ENCODE peak calls at places on chromosomes 4 and X, in ten cellular contexts. G is GM06990; F is GM18507; L is naive thymus-derived CD8-positive, alpha-beta T cell; P is NCI-H2029 treated with DMSO at 0.1 percent for 48 hours; O is IMR-90; Y is SK-N-DZ; W is HTR-8/SVneo; C is GM03348; V is pancreas. N is an unnamed sample.

GRCh38 chr4:151690164-151690856 is 70.5 kb downstream of the GATB start:
- DNase-seq in G (no peak), F (no peak), L (no peak), P (no peak), O (peak), Y (no peak), W (peak), C (peak), V (no peak), N (peak)

GRCh38 chr4:165520071-165520470 is 141.3 kb downstream of the CPE start:
- DNase-seq in G (no peak), F (no peak), L (no peak), P (no peak), O (no peak), Y (no peak), W (no peak), C (no peak), V (no peak), N (no peak)

GRCh38 chr4:55554453-55555030 is 7.8 kb upstream of the CLOCK start:
- DNase-seq in G (no peak), F (no peak), L (no peak), P (no peak), O (peak), Y (no peak), W (no peak), C (peak), V (no peak), N (peak)

GRCh38 chr4:184961693-184962092 is 56.6 kb upstream of the HELT start:
- DNase-seq in G (no peak), F (no peak), L (no peak), P (no peak), O (no peak), Y (no peak), W (no peak), C (no peak), V (peak), N (no peak)

GRCh38 chrX:48826876-48827653 is 752 bp downstream of the ERAS start:
- DNase-seq in G (no peak), F (no peak), L (no peak), P (no peak), O (no peak), Y (no peak), W (no peak), C (no peak), V (no peak), N (no peak)

GRCh38 chr4:52102587-52102986 is 51.5 kb downstream of the SPATA18 start:
- DNase-seq in G (no peak), F (no peak), L (no peak), P (no peak), O (peak), Y (no peak), W (no peak), C (no peak), V (no peak), N (no peak)

GRCh38 chrX:71627588-71628404 is 9.5 kb upstream of the CXCR3 start:
- DNase-seq in G (no peak), F (no peak), L (no peak), P (no peak), O (no peak), Y (no peak), W (no peak), C (no peak), V (no peak), N (peak)

GRCh38 chr4:42395595-42395994 is 1.7 kb upstream of the SHISA3 start:
- DNase-seq in G (no peak), F (no peak), L (no peak), P (no peak), O (no peak), Y (no peak), W (no peak), C (no peak), V (no peak), N (no peak)

GRCh38 chrX:11261260-11261659 is 32.0 kb upstream of the AMELX start:
- DNase-seq in G (no peak), F (no peak), L (no peak), P (no peak), O (peak), Y (no peak), W (no peak), C (peak), V (no peak), N (peak)

GRCh38 chr4:3311489-3312171 is 18.8 kb downstream of the RGS12 start:
- DNase-seq in G (no peak), F (no peak), L (no peak), P (no peak), O (peak), Y (no peak), W (no peak), C (no peak), V (no peak), N (no peak)

GRCh38 chrX:110317079-110317819 is 636 bp downstream of the AMMECR1 start:
- DNase-seq in G (peak), F (no peak), L (no peak), P (no peak), O (no peak), Y (peak), W (no peak), C (peak), V (peak), N (no peak)

GRCh38 chrX:125394449-125394848 is 74.8 kb downstream of the TEX13C start:
- DNase-seq in G (no peak), F (no peak), L (no peak), P (no peak), O (no peak), Y (no peak), W (no peak), C (no peak), V (no peak), N (no peak)

GRCh38 chr4:108270466-108271450 is 102.0 kb upstream of the LEF1 start:
- DNase-seq in G (no peak), F (no peak), L (no peak), P (no peak), O (peak), Y (no peak), W (no peak), C (no peak), V (no peak), N (peak)

GRCh38 chr4:15024386-15024785 is 22.1 kb downstream of the CPEB2 start:
- DNase-seq in G (no peak), F (no peak), L (no peak), P (no peak), O (peak), Y (no peak), W (no peak), C (no peak), V (no peak), N (peak)

GRCh38 chr4:102639602-102640001 is 121.2 kb downstream of the MANBA start:
- DNase-seq in G (no peak), F (no peak), L (no peak), P (no peak), O (no peak), Y (no peak), W (no peak), C (no peak), V (no peak), N (no peak)

GRCh38 chr4:53478671-53479456 is 101.4 kb downstream of the FIP1L1 start:
- DNase-seq in G (no peak), F (no peak), L (no peak), P (no peak), O (peak), Y (no peak), W (no peak), C (peak), V (no peak), N (peak)

GRCh38 chr4:48790581-48790980 is 10.5 kb upstream of the FRYL start:
- DNase-seq in G (no peak), F (no peak), L (no peak), P (no peak), O (no peak), Y (no peak), W (no peak), C (no peak), V (no peak), N (no peak)

GRCh38 chr4:182533948-182534347 is 290.7 kb downstream of the TENM3 start:
- DNase-seq in G (no peak), F (no peak), L (no peak), P (no peak), O (peak), Y (no peak), W (no peak), C (peak), V (no peak), N (no peak)

GRCh38 chr4:114558446-114559020 is 40.1 kb upstream of the UGT8 start:
- DNase-seq in G (no peak), F (no peak), L (no peak), P (no peak), O (no peak), Y (no peak), W (no peak), C (no peak), V (no peak), N (no peak)

GRCh38 chrX:11499076-11500044 is 166.4 kb downstream of the ARHGAP6 start:
- DNase-seq in G (no peak), F (no peak), L (no peak), P (no peak), O (peak), Y (no peak), W (peak), C (peak), V (no peak), N (peak)

GRCh38 chr4:1603413-1604135 is 80.5 kb downstream of the FAM53A start:
- DNase-seq in G (no peak), F (no peak), L (peak), P (no peak), O (no peak), Y (no peak), W (no peak), C (no peak), V (no peak), N (no peak)

GRCh38 chrX:10474510-10474909 is 145.9 kb downstream of the MID1 start:
- DNase-seq in G (no peak), F (no peak), L (no peak), P (no peak), O (no peak), Y (no peak), W (no peak), C (no peak), V (no peak), N (no peak)

GRCh38 chrX:24241822-24242648 is 71.8 kb downstream of the SUPT20HL2 start:
- DNase-seq in G (no peak), F (no peak), L (no peak), P (no peak), O (peak), Y (peak), W (peak), C (peak), V (peak), N (peak)

GRCh38 chrX:9657590-9658256 is 107.9 kb downstream of the GPR143 start:
- DNase-seq in G (no peak), F (no peak), L (no peak), P (no peak), O (no peak), Y (no peak), W (no peak), C (no peak), V (no peak), N (no peak)

GRCh38 chr4:111632752-111633151 is 512.5 kb upstream of the FAM241A start:
- DNase-seq in G (no peak), F (no peak), L (no peak), P (no peak), O (peak), Y (no peak), W (no peak), C (peak), V (no peak), N (peak)

GRCh38 chr4:175147233-175147632 is 229.1 kb downstream of the ADAM29 start:
- DNase-seq in G (no peak), F (no peak), L (no peak), P (no peak), O (no peak), Y (no peak), W (no peak), C (no peak), V (no peak), N (no peak)

GRCh38 chrX:38560776-38561125 is 591 bp upstream of the TSPAN7 start:
- DNase-seq in G (peak), F (no peak), L (no peak), P (no peak), O (no peak), Y (no peak), W (no peak), C (no peak), V (no peak), N (no peak)

GRCh38 chr4:147581601-147582350 is 35.4 kb upstream of the TMEM184C start:
- DNase-seq in G (no peak), F (no peak), L (no peak), P (no peak), O (peak), Y (no peak), W (no peak), C (no peak), V (no peak), N (peak)

N was measured in fibroblast of gingiva.